ENCODE peak calls at places on chromosomes 16 and 17, in five cellular contexts. P is activated naive CD4-positive, alpha-beta T cell; U is mammary epithelial cell; J is GOT3; V is KBM-7. W is an unnamed sample.
A peak's percentile ranks its signal among the peaks of the same experiment; 100 is the strongest.

GRCh38 chr16:79360267-79360666 is 240.3 kb downstream of the MAF start:
- DNase-seq in P (no peak), U (peak; percentile 20), J (no peak), V (no peak), W (no peak)

GRCh38 chr17:42852351-42852750 is 1.4 kb downstream of the AOC3 start:
- DNase-seq in P (no peak), U (no peak), J (no peak), V (no peak), W (no peak)

GRCh38 chr16:78925071-78925714 is 675.3 kb downstream of the MAF start:
- DNase-seq in P (no peak), U (no peak), J (no peak), V (peak; percentile 61), W (no peak)

GRCh38 chr17:81426676-81427445 is 31.6 kb downstream of the BAHCC1 start:
- DNase-seq in P (no peak), U (no peak), V (no peak), J (no peak), W (no peak)

GRCh38 chr17:35460354-35460851 is 11.8 kb upstream of the SLFN13 start:
- DNase-seq in P (no peak), V (no peak), U (peak; percentile 35), J (no peak), W (no peak)

GRCh38 chr16:29658693-29659092 is 4.4 kb upstream of the SPN start:
- DNase-seq in V (no peak), U (no peak), J (no peak), P (no peak), W (no peak)

GRCh38 chr17:34442387-34443111 is 79.5 kb upstream of the CCL1 start:
- DNase-seq in J (no peak), V (no peak), P (no peak), U (no peak), W (no peak)

GRCh38 chr16:72794986-72795385 is 252.9 kb downstream of the ZFHX3 start:
- DNase-seq in U (no peak), V (no peak), P (no peak), J (no peak), W (no peak)

GRCh38 chr17:2292100-2292499 is 11.5 kb downstream of the SMG6 start:
- DNase-seq in V (no peak), U (peak; percentile 7), J (no peak), P (no peak), W (no peak)

GRCh38 chr17:63600569-63601438 is at the start of gene TACO1:
- DNase-seq in J (peak; percentile 47), V (peak; percentile 83), U (peak; percentile 73), P (peak; percentile 58), W (peak; percentile 71)

GRCh38 chr16:31331141-31331764 is 23.7 kb upstream of the ITGAX start:
- DNase-seq in V (no peak), U (no peak), P (no peak), J (no peak), W (no peak)

GRCh38 chr16:87216148-87216823 is 100.9 kb downstream of the C16orf95 start:
- DNase-seq in V (no peak), U (no peak), J (no peak), P (no peak), W (no peak)

GRCh38 chr16:84610385-84610784 is 7.5 kb downstream of the COTL1 start:
- DNase-seq in P (no peak), V (no peak), J (no peak), U (no peak), W (no peak)

GRCh38 chr17:17750881-17751280 is 69.6 kb downstream of the RAI1 start:
- DNase-seq in P (no peak), U (no peak), J (no peak), V (peak; percentile 92), W (peak; percentile 31)

GRCh38 chr17:48439072-48439471 is 9.1 kb upstream of the SKAP1 start:
- DNase-seq in U (no peak), P (no peak), V (no peak), J (no peak), W (no peak)

GRCh38 chr17:40559016-40559853 is 6.0 kb downstream of the CCR7 start:
- DNase-seq in J (no peak), U (no peak), P (no peak), V (no peak), W (no peak)

GRCh38 chr17:48429156-48429555 is 858 bp downstream of the SKAP1 start:
- DNase-seq in J (no peak), U (no peak), P (no peak), V (no peak), W (no peak)

GRCh38 chr17:7848131-7848579 is 6.7 kb upstream of the TMEM88 start:
- DNase-seq in V (no peak), J (no peak), U (no peak), P (no peak), W (no peak)

GRCh38 chr17:50967795-50968194 is 101.6 kb upstream of the TOB1 start:
- DNase-seq in U (no peak), P (no peak), J (no peak), V (no peak), W (no peak)

GRCh38 chr16:24526701-24527470 is 12.5 kb upstream of the RBBP6 start:
- DNase-seq in V (no peak), J (no peak), P (no peak), U (no peak), W (no peak)

GRCh38 chr16:83959621-83960434 is 6.8 kb downstream of the OSGIN1 start:
- DNase-seq in P (no peak), V (no peak), J (no peak), U (no peak), W (no peak)

GRCh38 chr16:54193656-54194007 is 93.0 kb downstream of the IRX3 start:
- DNase-seq in U (peak; percentile 58), V (peak; percentile 95), J (peak; percentile 67), P (no peak), W (peak; percentile 5)